ENCODE peak calls at places on chromosomes 2 and 18, in seven cellular contexts. S is neural progenitor cell; X is CD8-positive, alpha-beta memory T cell; N is left ventricle myocardium inferior; U is Karpas-422; A is Peyer's patch; W is CD8-positive, alpha-beta T cell. H is an unnamed sample.

GRCh38 chr2:173612354-173612753 is 257.7 kb downstream of the CDCA7 start:
- DNase-seq in S (peak; percentile 7), X (no peak), N (no peak), U (peak; percentile 44), A (no peak), W (no peak), H (no peak)

GRCh38 chr2:7703523-7704144 is 786.4 kb downstream of the RNF144A start:
- DNase-seq in S (peak; percentile 70), X (no peak), N (no peak), U (no peak), A (no peak), W (no peak), H (no peak)

GRCh38 chr2:143754732-143755131 is 625.5 kb downstream of the ARHGAP15 start:
- DNase-seq in S (no peak), X (no peak), N (no peak), U (no peak), A (no peak), W (no peak), H (no peak)

GRCh38 chr2:85838641-85839040 is 50.1 kb downstream of the ST3GAL5 start:
- DNase-seq in S (no peak), X (no peak), N (no peak), U (no peak), A (no peak), W (no peak), H (no peak)

GRCh38 chr2:238761802-238762373 is 86.0 kb upstream of the TWIST2 start:
- DNase-seq in S (peak; percentile 73), X (no peak), N (no peak), U (peak; percentile 32), A (no peak), W (no peak), H (no peak)

GRCh38 chr2:130827502-130828251 is 9.0 kb upstream of the ARHGEF4 start:
- DNase-seq in S (peak; percentile 59), X (no peak), N (no peak), U (no peak), A (no peak), W (no peak), H (no peak)

GRCh38 chr2:41414486-41415230 is 633.2 kb upstream of the PKDCC start:
- DNase-seq in S (peak; percentile 83), X (no peak), N (no peak), U (peak; percentile 87), A (no peak), W (no peak), H (no peak)

GRCh38 chr2:190722061-190722759 is 73.3 kb downstream of the NAB1 start:
- DNase-seq in S (no peak), X (no peak), N (no peak), U (no peak), A (no peak), W (no peak), H (no peak)

GRCh38 chr2:23745068-23745725 is 181.7 kb downstream of the ATAD2B start:
- DNase-seq in S (no peak), X (no peak), N (no peak), U (no peak), A (no peak), W (no peak), H (peak; percentile 61)

GRCh38 chr2:56448403-56448998 is 264.7 kb downstream of the CCDC85A start:
- DNase-seq in S (no peak), X (no peak), N (no peak), U (no peak), A (peak; percentile 74), W (no peak), H (no peak)

GRCh38 chr2:66587216-66587615 is 152.3 kb downstream of the MEIS1 start:
- DNase-seq in S (peak; percentile 63), X (no peak), N (no peak), U (peak; percentile 72), A (no peak), W (no peak), H (peak; percentile 15)
- H3K27ac ChIP-seq in S (no peak overlapping the region), X (no peak overlapping the region), N (no peak overlapping the region), U (no peak overlapping the region), A (no peak overlapping the region), W (no peak overlapping the region), H (no peak overlapping the region)

GRCh38 chr18:50563376-50563775 is 3.5 kb downstream of the MAPK4 start:
- DNase-seq in S (no peak), X (no peak), N (no peak), U (no peak), A (no peak), W (no peak), H (no peak)

GRCh38 chr18:50559750-50560680 is at the start of gene MAPK4:
- DNase-seq in S (peak; percentile 79), X (no peak), N (peak; percentile 59), U (no peak), A (no peak), W (no peak), H (peak; percentile 51)

GRCh38 chr18:50558948-50559749 is 738 bp upstream of the MAPK4 start:
- DNase-seq in S (peak; percentile 4), X (no peak), N (no peak), U (no peak), A (no peak), W (no peak), H (no peak)

GRCh38 chr18:50562686-50563085 is 2.8 kb downstream of the MAPK4 start:
- DNase-seq in S (no peak), X (no peak), N (no peak), U (no peak), A (no peak), W (no peak), H (no peak)

DNA sequence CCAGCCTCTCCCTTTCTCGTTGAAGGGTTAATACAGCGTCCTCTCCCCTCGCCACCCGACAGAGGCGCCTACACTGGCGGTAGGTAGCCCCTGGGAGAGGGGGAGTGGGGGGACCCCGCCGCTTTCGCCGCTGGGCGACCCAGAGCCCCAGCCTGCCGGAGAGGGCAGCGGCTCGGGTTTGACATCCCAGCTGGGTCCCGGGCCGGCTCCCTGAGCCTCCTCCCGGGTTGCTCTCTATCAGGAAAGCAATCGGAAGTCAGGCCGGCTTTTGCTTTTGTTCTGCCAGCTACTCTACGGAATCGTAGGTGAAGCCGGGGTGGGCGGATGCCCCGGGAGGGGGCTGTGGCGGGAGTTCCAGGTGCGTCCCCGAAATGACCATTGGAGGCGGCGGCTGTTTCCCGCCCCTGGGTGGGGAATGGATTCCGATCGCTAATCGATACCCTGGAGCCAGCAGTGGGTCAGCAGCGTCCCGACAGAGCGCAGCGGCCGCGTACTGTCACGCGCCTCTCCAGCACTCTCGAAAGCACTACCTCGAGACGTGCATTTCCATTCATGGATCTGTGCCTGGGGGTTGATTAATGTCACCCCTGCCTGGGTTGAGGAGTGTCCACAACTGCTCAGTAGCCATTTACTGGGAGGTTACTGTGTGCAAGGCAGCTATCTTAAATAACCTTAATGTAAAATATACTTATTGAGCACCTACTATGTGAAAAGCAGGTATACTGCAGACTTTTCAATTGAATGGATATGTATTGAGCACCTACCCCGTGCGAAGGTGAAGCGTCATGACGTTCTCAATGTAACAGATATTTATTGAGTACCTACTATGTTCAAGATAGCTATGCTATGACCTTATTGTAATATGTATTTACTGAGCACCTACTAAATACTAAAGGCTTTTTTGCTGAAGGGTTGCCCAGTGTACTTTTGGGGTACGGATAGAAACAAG is 1.1 kb downstream of the MAPK4 start:
- DNase-seq in S (peak; percentile 61), X (no peak), N (no peak), U (no peak), A (no peak), W (no peak), H (no peak)
- H3K4me3 ChIP-seq in S (peak overlapping the region; percentile 92), X (no peak overlapping the region), N (peak overlapping the region; percentile 80), U (no peak overlapping the region), A (peak overlapping the region; percentile 56), W (peak overlapping the region; percentile 33), H (peak overlapping the region; percentile 70)

DNA sequence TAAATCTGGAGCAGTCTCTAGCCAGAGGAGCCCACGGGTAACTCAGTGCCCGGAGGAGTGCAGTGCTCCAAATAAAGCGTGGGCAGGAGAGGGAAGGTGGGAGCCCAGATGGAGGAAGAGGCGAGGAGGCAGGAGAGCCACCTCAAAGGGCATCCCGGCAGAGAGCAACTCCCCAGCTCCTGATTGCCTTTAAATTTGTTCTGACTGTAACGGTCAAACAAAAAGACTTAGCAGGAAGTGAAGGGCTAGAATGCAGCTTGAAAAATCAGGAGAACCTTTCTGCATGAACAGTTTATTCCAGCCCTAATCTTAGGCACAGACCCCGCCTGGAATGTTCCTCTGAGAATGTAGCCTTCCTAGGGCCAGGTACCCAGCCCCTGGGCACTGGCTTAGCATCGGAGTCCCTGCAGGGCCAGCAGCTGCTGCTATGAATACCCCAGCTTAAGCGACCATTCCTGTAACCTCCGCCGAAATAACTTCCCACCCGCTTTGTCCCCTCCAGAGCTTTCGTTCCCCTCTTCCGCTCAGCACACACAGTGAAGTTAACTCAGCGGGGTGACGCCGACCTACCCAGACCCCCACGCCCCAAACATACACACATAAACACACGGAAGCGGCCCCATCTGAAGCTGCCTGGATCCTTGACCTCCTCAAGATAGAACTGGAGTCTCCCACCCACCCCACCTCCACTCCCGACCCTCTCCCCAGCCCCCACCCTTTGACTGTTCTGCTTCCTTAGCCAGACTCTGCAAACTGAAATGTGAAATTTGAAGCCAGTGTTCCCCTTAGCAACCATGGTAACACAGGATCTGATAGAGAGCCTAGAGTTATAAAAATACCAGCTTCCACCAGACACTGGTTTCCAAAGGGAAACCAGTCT is 123.2 kb downstream of the SMAD7 start:
- DNase-seq in S (peak; percentile 90), X (no peak), N (no peak), U (no peak), A (peak; percentile 36), W (no peak), H (no peak)
- H3K27ac ChIP-seq in S (peak overlapping the region; percentile 83), X (peak overlapping the region; percentile 33), N (peak overlapping the region; percentile 82), U (no peak overlapping the region), A (peak overlapping the region; percentile 16), W (no peak overlapping the region), H (peak overlapping the region; percentile 16)

DNA sequence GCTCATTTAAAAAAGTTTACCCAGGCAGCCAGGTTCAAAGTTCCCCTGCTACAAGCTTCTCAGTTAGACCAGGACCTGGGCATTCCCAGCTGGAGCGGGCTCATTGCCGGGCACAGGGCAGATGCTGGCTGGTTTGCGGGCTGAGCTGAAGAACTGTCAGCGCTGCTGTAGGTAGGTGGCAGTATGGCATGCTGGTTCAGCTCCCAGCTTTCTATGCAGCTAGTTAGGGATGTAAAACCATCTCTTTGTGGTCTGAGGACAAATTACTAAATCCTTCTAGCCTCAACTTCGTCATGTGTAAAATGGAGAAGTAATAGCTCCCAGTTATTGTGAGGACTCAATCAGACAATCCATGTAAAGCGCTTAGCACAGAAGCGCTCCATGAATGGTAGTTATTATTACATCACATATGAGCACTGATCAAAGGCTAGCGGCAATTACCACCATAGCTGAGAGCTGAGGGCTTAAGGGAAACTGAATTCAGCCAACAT is 2.4 kb upstream of the LDLRAD4 start:
- DNase-seq in S (peak; percentile 75), X (no peak), N (peak; percentile 72), U (peak; percentile 74), A (peak; percentile 91), W (peak; percentile 51), H (peak; percentile 85)
- H3K4me3 ChIP-seq in S (no peak overlapping the region), X (peak overlapping the region; percentile 51), N (peak overlapping the region; percentile 74), U (no peak overlapping the region), A (peak overlapping the region; percentile 90), W (peak overlapping the region; percentile 39), H (peak overlapping the region; percentile 19)

GRCh38 chr18:59915606-59916005 is 15.8 kb downstream of the PMAIP1 start:
- DNase-seq in S (no peak), X (no peak), N (no peak), U (no peak), A (no peak), W (no peak), H (no peak)
- H3K27ac ChIP-seq in S (no peak overlapping the region), X (no peak overlapping the region), N (no peak overlapping the region), U (no peak overlapping the region), A (no peak overlapping the region), W (no peak overlapping the region), H (no peak overlapping the region)

H was measured in psoas muscle.